ENCODE peak calls at places on chromosomes 5 and 9, in seven cellular contexts. C is CD8-positive, alpha-beta T cell; O is left lung; Z is IMR-90; R is MM.1S; P is osteoblast; E is cardiac muscle cell. M is an unnamed sample. For H3K27me3, the result is how much of the 10 kb centered on the place peaks cover.

GRCh38 chr5:402615-403359 is 40.2 kb upstream of the EXOC3 start:
- DNase-seq in C (no peak), E (no peak), R (no peak), Z (peak), P (no peak), O (no peak), M (no peak)

GRCh38 chr5:111472579-111472978 is 39.8 kb downstream of the STARD4 start:
- DNase-seq in C (no peak), R (no peak), O (no peak), Z (no peak), E (no peak), P (no peak), M (no peak)

GRCh38 chr9:95193067-95193466 is 124.4 kb downstream of the FANCC start:
- DNase-seq in E (no peak), P (no peak), R (no peak), C (no peak), Z (no peak), O (no peak), M (no peak)

GRCh38 chr9:38621434-38622082 is 1.2 kb upstream of the ANKRD18A start:
- DNase-seq in C (peak), E (peak), R (peak), Z (no peak), O (peak), P (peak), M (no peak)

GRCh38 chr9:93207326-93207814 is 23.4 kb downstream of the WNK2 start:
- DNase-seq in O (peak), R (no peak), Z (peak), E (peak), C (no peak), P (peak), M (peak)

GRCh38 chr9:21812415-21812814 is 10.0 kb downstream of the MTAP start:
- DNase-seq in Z (peak), E (peak), R (no peak), C (no peak), O (no peak), P (no peak), M (no peak)

GRCh38 chr5:111932628-111933027 is 175.6 kb upstream of the NREP start:
- DNase-seq in C (no peak), R (no peak), Z (no peak), E (peak), O (no peak), P (peak), M (peak)

GRCh38 chr5:85512896-85513295 is 1104.8 kb upstream of the COX7C start:
- DNase-seq in C (no peak), R (no peak), O (peak), P (no peak), E (no peak), Z (no peak), M (no peak)

GRCh38 chr9:120230227-120230626 is 349.7 kb downstream of the CDK5RAP2 start:
- DNase-seq in E (no peak), R (no peak), O (no peak), Z (no peak), P (no peak), C (no peak), M (no peak)

GRCh38 chr5:95962785-95963184 is 1.1 kb upstream of the ELL2 start:
- DNase-seq in P (no peak), E (peak), Z (no peak), R (no peak), O (no peak), C (no peak), M (no peak)

GRCh38 chr5:178474562-178475184 is 115.5 kb downstream of the COL23A1 start:
- DNase-seq in O (no peak), E (no peak), Z (no peak), R (no peak), P (no peak), C (no peak), M (no peak)

GRCh38 chr9:137955586-137955985 is 78.0 kb downstream of the CACNA1B start:
- DNase-seq in R (no peak), O (no peak), Z (no peak), C (no peak), E (no peak), P (peak), M (no peak)

GRCh38 chr9:137955224-137955570 is 77.6 kb downstream of the CACNA1B start:
- DNase-seq in O (no peak), P (peak), R (no peak), Z (no peak), C (no peak), E (no peak), M (no peak)

GRCh38 chr9:137953683-137954438 is 76.3 kb downstream of the CACNA1B start:
- DNase-seq in C (no peak), O (no peak), Z (no peak), R (no peak), P (peak), E (no peak), M (no peak)

GRCh38 chr9:137956039-137956438 is 78.5 kb downstream of the CACNA1B start:
- DNase-seq in Z (no peak), R (no peak), C (no peak), E (no peak), O (no peak), P (peak), M (no peak)

GRCh38 chr9:137956688-137957385 is 79.3 kb downstream of the CACNA1B start:
- DNase-seq in Z (no peak), O (no peak), P (peak), R (no peak), E (no peak), C (no peak), M (no peak)
- H3K4me3 ChIP-seq in Z (no peak), O (no peak), P (no peak), R (no peak), E (no peak), C (no peak), M (no peak)

GRCh38 chr9:20271107-20271506 is 351.2 kb downstream of the MLLT3 start:
- DNase-seq in R (no peak), E (no peak), Z (no peak), O (no peak), P (peak), C (no peak), M (no peak)
- TF ChIP-seq CTCF in R (no peak), E (no peak), Z (no peak), O (no peak), P (no peak), C (no peak), M (no peak)

DNA sequence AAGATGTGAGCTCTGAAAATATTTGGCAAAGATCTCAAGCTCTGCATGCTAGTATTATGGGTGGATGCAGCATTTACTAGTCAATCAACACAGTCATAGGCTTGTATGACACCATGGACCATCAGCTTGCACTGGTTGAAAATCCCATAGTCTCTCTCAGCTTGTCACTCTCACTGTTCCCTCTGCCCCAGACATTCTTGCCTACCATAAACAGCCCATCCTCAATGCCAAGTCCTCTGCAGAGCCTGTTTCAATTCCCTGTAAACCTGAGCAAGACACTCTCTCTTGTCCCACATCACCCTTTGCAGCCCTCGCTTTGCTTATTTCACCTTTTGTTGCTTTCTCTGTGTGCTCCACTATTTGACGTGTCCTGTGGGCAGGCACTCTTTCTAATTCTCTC is 264.6 kb downstream of the ICE1 start:
- DNase-seq in R (no peak), E (no peak), Z (no peak), O (no peak), P (no peak), C (no peak), M (no peak)
- H3K27me3 ChIP-seq in R (under half), E (under half), Z (under half), O (under half), P (under half), C (under half), M (under half)

GRCh38 chr5:140547508-140548299 is at the start of gene EIF4EBP3:
- DNase-seq in O (peak), E (peak), R (peak), Z (peak), P (peak), C (peak), M (peak)

GRCh38 chr5:140550147-140551079 is 3.0 kb downstream of the EIF4EBP3 start:
- DNase-seq in O (no peak), E (no peak), Z (no peak), R (no peak), C (no peak), P (peak), M (no peak)

GRCh38 chr5:140548300-140548688 is 832 bp downstream of the EIF4EBP3 start:
- DNase-seq in E (no peak), O (no peak), Z (no peak), P (peak), R (no peak), C (no peak), M (no peak)

GRCh38 chr5:140548791-140549190 is 1.3 kb downstream of the EIF4EBP3 start:
- DNase-seq in Z (no peak), O (no peak), E (no peak), P (peak), R (no peak), C (no peak), M (no peak)

DNA sequence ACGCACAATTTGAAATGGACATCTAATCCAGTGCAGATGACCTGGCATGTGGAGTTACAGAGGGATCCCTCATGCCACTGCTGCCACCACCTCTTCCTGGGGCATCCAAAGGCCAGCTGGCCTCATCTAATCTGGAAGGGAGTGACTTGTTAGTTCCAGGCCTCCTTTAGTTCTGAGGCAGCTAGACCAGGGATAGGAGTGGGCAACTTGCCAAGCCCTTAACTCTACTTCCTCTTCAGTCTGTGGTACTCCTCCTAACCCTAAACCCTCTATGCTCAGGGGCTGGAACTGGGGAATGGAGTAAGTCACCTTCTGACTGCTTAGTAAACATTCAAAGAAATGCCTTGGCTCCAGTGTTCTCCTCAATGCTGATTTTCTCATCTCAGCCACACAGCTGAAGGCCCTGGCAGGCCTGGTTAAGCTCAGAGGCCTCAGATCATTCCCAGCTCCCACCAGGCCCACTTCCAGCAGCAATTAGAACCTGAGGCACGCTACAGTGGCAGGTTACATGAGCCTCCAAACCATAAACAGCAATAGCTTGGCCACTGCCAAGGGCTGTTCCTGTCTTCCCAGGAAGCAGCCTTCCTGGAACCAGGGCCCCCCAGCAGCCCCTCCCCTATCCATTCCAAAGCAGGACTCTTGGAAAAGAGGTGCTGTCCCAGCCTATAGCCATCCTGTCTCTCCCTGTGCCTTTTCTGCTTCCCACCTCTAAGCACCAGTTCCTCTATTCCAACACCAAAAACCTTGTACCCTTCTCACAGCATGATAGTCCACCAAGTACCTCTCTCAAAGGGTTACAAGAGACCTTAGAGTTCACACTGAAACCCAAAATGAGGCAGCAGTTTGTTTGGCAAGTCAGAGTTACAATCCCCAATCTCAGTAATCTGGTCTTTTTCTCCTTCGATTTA is 2.0 kb downstream of the EIF4EBP3 start:
- DNase-seq in Z (peak), O (no peak), R (no peak), C (no peak), E (peak), P (peak), M (no peak)
- H3K4me3 ChIP-seq in Z (no peak), O (no peak), R (no peak), C (no peak), E (no peak), P (no peak), M (no peak)

GRCh38 chr5:54756796-54757402 is 228.5 kb downstream of the ESM1 start:
- DNase-seq in R (no peak), E (no peak), C (no peak), O (no peak), P (no peak), Z (peak), M (no peak)

GRCh38 chr5:54754878-54755277 is 230.5 kb downstream of the ESM1 start:
- DNase-seq in E (no peak), P (no peak), Z (no peak), R (no peak), O (no peak), C (no peak), M (no peak)

GRCh38 chr5:54757541-54757940 is 227.9 kb downstream of the ESM1 start:
- DNase-seq in R (no peak), O (no peak), P (no peak), E (no peak), Z (no peak), C (no peak), M (no peak)

GRCh38 chr5:54758038-54758437 is 227.4 kb downstream of the ESM1 start:
- DNase-seq in E (peak), O (no peak), R (no peak), C (no peak), Z (peak), P (no peak), M (no peak)

DNA sequence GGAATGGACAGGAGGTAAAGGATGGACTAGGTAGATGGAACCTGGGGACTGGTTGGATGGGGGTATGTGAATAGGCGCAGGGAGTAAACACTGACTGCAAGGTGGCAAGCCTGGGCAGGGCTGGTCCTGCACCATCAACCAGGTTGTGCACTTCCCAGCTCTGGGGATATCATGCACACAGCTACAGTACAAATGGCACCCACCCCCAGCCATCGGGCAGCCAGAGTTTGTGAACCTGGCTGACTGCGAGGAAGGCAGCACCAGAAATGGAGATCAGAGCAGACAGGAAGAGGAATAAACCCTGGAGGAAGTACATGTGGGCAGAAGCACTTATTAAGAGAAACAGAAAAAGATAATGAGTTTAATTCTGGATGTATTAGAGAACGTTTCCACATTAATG is 229.1 kb downstream of the ESM1 start:
- DNase-seq in Z (no peak), P (no peak), C (no peak), O (no peak), E (no peak), R (no peak), M (no peak)
- TF ChIP-seq CTCF in Z (no peak), P (no peak), C (no peak), O (no peak), E (no peak), R (no peak), M (no peak)

DNA sequence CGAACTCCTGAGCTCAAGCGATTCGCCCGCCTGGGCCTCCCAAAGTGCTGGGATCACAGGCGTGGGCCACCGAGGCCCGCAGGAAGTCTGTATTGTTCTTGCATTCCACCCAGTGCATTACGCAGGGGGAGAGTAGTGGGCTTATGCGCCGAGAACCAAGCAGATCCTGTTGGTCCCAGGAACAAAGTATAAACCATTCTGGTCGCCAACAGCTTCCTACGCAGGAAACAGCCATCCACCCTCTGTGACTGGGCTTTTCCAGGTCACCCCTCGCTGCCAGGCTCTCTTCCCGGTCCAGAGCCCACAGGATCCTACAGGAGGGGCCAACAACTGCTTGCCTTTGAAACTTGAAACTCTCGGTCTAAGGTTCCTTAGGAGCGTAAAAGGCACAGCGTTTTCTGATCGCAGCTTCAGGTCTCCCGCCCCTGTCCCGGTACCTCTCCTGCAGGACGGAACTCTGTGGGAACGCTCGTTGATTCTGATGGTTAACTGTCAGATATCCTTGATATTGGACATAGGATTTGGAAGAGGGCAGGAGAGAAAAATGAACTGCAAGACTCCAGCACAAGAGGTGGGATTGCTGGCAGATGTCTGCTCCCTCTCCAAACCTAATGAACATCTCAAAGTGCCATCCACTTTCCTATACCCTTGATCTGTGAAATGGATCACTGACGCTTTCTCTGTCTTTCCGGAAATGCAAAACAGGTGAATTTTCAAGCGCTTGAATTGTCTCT is 4.2 kb upstream of the ANXA2R start:
- DNase-seq in R (no peak), P (no peak), E (no peak), O (peak), C (no peak), Z (peak), M (no peak)
- H3K27me3 ChIP-seq in R (under half), P (under half), E (half or more), O (under half), C (under half), Z (under half), M (under half)

DNA sequence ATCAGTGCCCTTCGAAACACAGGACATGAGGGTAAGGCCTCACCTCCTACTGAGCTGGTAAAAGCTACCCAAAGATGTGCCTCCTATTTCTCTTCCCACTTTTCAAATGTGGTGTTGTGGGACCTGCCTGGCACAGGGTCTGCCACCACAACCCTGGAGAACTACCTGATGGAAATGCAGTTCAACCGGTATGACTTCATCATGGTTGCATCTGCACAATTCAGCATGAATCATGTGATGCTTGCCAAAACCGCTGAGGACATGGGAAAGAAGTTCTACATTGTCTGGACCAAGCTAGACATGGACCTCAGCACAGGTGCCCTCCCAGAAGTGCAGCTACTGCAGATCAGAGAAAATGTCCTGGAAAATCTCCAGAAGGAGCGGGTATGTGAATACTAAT is 1.9 kb downstream of the IRGM start:
- DNase-seq in O (no peak), R (no peak), Z (no peak), E (no peak), P (no peak), C (no peak), M (no peak)
- H3K4me3 ChIP-seq in O (no peak), R (no peak), Z (no peak), E (no peak), P (no peak), C (no peak), M (no peak)